ENCODE peak calls at places on chromosomes 5 and 9, in eight cellular contexts. S is SK-N-SH, I is Panc1, Q is sigmoid colon, K is GM12891, V is spleen, P is prostate gland, F is H1. Z is an unnamed sample.

GRCh38 chr5:40578501-40579451 is 100.9 kb upstream of the PTGER4 start:
- DNase-seq in S (no peak), I (peak; percentile 78), Q (no peak), K (no peak), V (no peak), P (no peak), F (no peak), Z (no peak)

GRCh38 chr5:156328766-156329165 is 1.8 kb downstream of the SGCD start:
- DNase-seq in S (no peak), I (no peak), Q (no peak), K (no peak), V (no peak), P (no peak), F (no peak), Z (no peak)

GRCh38 chr9:69585571-69585970 is 86.6 kb downstream of the APBA1 start:
- DNase-seq in S (no peak), I (no peak), Q (no peak), K (no peak), V (no peak), P (no peak), F (no peak), Z (no peak)

GRCh38 chr9:28064241-28064640 is 491.0 kb upstream of the C9orf72 start:
- DNase-seq in S (no peak), I (no peak), Q (no peak), K (no peak), V (no peak), P (no peak), F (no peak), Z (no peak)

GRCh38 chr5:133325834-133326233 is 274.0 kb downstream of the HSPA4 start:
- DNase-seq in S (no peak), I (no peak), Q (no peak), K (no peak), V (no peak), P (no peak), F (no peak), Z (no peak)

GRCh38 chr9:92877531-92878430 is at the start of gene ZNF484:
- DNase-seq in S (peak; percentile 87), I (peak; percentile 93), Q (peak; percentile 98), K (peak; percentile 77), V (peak; percentile 99), P (peak; percentile 92), F (peak; percentile 91), Z (peak; percentile 71)

GRCh38 chr5:168076561-168076991 is 214.9 kb upstream of the WWC1 start:
- DNase-seq in S (peak; percentile 54), I (no peak), Q (peak; percentile 74), K (no peak), V (no peak), P (peak; percentile 61), F (peak; percentile 39), Z (no peak)

GRCh38 chr5:78268361-78268760 is 26.1 kb downstream of the AP3B1 start:
- DNase-seq in S (no peak), I (no peak), Q (no peak), K (no peak), V (no peak), P (no peak), F (no peak), Z (no peak)

GRCh38 chr5:14268236-14268701 is 125.1 kb downstream of the TRIO start:
- DNase-seq in S (no peak), I (peak; percentile 98), Q (no peak), K (no peak), V (no peak), P (no peak), F (no peak), Z (no peak)

GRCh38 chr5:1523793-1524480 is at the start of gene LPCAT1:
- DNase-seq in S (peak; percentile 97), I (no peak), Q (peak; percentile 89), K (peak; percentile 89), V (peak; percentile 96), P (peak; percentile 50), F (no peak), Z (peak; percentile 85)
- TF ChIP-seq POLR2AphosphoS5 in S (no peak), I (peak; percentile 53), Q (peak; percentile 6), K (peak; percentile 55), V (peak; percentile 82), P (peak; percentile 10), F (no peak), Z (peak; percentile 35)

DNA sequence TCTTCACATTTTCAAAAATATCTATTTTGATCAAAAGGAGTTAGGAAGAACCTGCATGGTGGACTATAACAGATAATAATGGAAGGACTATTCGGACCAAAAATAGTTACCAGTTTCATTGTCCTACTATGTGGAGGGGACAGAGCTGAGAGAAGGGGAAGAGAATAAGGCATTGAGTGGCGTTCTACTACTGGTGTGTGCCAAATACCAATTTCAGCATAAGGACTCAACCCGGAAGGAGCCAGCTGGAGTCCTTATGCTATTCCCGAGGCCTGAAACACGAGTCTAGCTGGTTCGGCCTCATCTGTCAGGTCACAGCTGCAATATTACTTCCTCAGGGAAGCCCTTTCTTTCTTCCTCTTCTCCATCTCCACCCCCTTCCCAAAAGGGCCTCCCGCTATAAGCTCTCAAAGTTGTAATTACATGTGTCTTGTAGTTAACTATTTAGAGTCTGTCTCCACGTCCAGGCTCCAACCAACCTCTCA is 20.5 kb upstream of the FER start:
- DNase-seq in S (no peak), I (no peak), Q (peak; percentile 69), K (no peak), V (no peak), P (peak; percentile 29), F (no peak), Z (no peak)
- TF ChIP-seq POLR2AphosphoS5 in S (no peak), I (no peak), Q (no peak), K (no peak), V (no peak), P (peak; percentile 4), F (no peak), Z (no peak)

GRCh38 chr9:136539427-136540412 is 6.1 kb downstream of the NOTCH1 start:
- DNase-seq in S (no peak), I (no peak), Q (peak; percentile 96), K (peak; percentile 86), V (peak; percentile 99), P (peak; percentile 64), F (no peak), Z (peak; percentile 91)

GRCh38 chr9:136537411-136537810 is 8.4 kb downstream of the NOTCH1 start:
- DNase-seq in S (no peak), I (no peak), Q (no peak), K (no peak), V (no peak), P (no peak), F (no peak), Z (no peak)

GRCh38 chr9:136536721-136537241 is 9.1 kb downstream of the NOTCH1 start:
- DNase-seq in S (no peak), I (no peak), Q (no peak), K (no peak), V (no peak), P (no peak), F (no peak), Z (no peak)

GRCh38 chr9:136537896-136538598 is 7.8 kb downstream of the NOTCH1 start:
- DNase-seq in S (no peak), I (no peak), Q (no peak), K (no peak), V (no peak), P (no peak), F (no peak), Z (no peak)

DNA sequence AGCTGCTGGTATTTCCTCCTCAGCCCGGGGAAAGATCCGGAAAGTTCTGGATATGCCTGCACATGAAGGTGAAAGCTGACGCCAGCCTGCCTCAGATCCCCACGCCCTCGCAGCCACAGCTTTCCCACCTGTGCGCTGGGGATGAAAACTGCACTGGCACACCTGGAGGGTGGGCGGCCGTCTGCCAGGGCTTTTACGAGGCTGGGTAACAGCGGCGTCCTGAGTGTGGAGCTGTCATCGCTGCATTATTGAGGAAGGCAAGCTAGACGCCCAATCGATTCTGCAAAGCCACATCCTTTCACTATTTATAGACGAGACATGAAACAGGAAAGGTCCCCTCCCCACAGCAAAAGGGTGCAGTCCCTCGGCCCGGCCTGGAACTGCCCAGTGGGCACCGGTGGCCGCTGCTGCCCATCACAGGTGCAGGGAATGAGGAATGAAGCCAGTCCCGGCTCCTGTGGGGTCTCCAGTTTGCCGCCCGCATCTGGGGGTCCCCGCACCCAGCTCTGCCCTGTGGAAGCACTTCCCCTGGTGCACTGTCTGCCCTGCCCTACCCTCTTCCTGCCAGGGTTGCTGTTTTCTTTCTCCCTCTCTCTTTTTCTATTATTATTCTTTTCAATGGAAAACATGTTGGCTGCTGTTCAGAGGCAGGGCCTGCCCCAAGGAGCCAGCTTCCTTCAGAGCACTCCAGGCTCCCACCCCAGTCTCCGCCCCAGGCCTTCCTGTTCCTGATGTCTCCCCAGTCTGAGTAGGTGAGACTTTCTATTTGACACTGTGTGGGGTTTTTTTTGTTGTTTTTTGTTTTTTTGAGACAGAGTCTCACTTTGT is 7.0 kb downstream of the NOTCH1 start:
- DNase-seq in S (no peak), I (no peak), Q (no peak), K (peak; percentile 68), V (peak; percentile 90), P (peak; percentile 70), F (no peak), Z (peak; percentile 70)
- TF ChIP-seq POLR2AphosphoS5 in S (no peak), I (no peak), Q (no peak), K (no peak), V (peak; percentile 50), P (peak; percentile 75), F (no peak), Z (no peak)

DNA sequence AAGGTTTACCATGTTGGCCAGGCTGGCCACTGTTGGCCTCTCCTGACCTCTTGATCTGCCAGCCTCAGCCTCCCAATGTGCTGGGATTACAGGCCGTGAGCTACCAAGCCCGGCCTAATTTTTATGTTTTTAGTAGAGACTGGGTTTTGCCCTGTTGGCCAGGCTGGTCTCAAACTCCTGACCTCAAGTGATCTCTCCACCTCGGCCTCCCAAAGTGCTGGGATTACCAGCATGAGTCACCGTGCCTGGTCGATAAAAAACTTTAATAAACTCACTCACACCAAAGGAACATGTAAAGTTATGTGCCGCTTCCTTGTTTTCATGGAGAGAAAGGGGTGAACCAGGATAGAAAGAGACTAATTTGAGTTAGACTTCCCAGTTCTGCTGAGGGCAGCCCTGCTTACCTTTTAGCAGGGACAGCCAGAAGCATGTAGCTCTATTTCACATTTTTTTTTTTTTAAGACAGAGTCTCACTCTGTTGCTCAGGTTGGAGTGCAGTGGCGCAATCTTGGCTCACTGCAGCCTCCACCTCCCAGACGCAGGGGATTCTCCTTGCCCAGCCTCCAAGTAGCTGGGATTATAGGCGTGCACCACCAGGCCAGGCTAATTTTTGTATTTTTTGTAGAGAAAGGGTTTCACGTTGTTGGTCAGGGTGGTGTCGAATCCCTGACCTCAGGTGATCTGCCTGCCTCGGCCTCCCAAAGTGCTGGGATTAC is 11.4 kb upstream of the HAUS6 start:
- DNase-seq in S (no peak), I (no peak), Q (no peak), K (no peak), V (no peak), P (no peak), F (no peak), Z (no peak)
- TF ChIP-seq POLR2AphosphoS5 in S (no peak), I (no peak), Q (no peak), K (no peak), V (no peak), P (no peak), F (no peak), Z (no peak)

GRCh38 chr9:40911647-40912046 is 216.8 kb downstream of the FOXD4L6 start:
- DNase-seq in S (no peak), I (no peak), Q (no peak), K (no peak), V (no peak), P (no peak), F (no peak), Z (no peak)
- TF ChIP-seq POLR2AphosphoS5 in S (no peak), I (no peak), Q (no peak), K (no peak), V (no peak), P (no peak), F (no peak), Z (no peak)

Z was measured in GM12892.